ENCODE peak calls at places on chromosome 18, in eight cellular contexts. A, W, Z, P, J, O, I and U are unnamed samples. For H3K4me1 and H3K9me3, the result is how much of the 10 kb centered on the place peaks cover.

GRCh38 chr18:74453011-74453571 is 4.0 kb downstream of the DIPK1C start:
- DNase-seq in A (peak), W (no peak), Z (no peak), P (no peak), J (no peak), O (no peak), I (no peak), U (no peak)

GRCh38 chr18:45321520-45321919 is 293.8 kb upstream of the SLC14A2 start:
- DNase-seq in A (no peak), W (no peak), Z (no peak), P (no peak), J (no peak), O (no peak), I (no peak), U (no peak)

GRCh38 chr18:33720133-33720532 is 142.1 kb downstream of the ASXL3 start:
- DNase-seq in A (no peak), W (no peak), Z (no peak), P (no peak), J (no peak), O (no peak), I (peak), U (no peak)

GRCh38 chr18:58097127-58097906 is 53.3 kb downstream of the NEDD4L start:
- DNase-seq in A (no peak), W (peak), Z (peak), P (no peak), J (peak), O (no peak), I (peak), U (peak)

GRCh38 chr18:37299471-37300304 is 265.9 kb downstream of the CELF4 start:
- DNase-seq in A (no peak), W (peak), Z (peak), P (no peak), J (peak), O (peak), I (peak), U (no peak)

GRCh38 chr18:26532367-26533340 is 15.7 kb downstream of the KCTD1 start:
- DNase-seq in A (no peak), W (no peak), Z (no peak), P (no peak), J (no peak), O (no peak), I (peak), U (no peak)

GRCh38 chr18:59742325-59743111 is 45.3 kb upstream of the CCBE1 start:
- DNase-seq in A (no peak), W (no peak), Z (peak), P (no peak), J (no peak), O (peak), I (peak), U (peak)

GRCh38 chr18:28657836-28658410 is 481.0 kb upstream of the CDH2 start:
- DNase-seq in A (no peak), W (no peak), Z (no peak), P (no peak), J (no peak), O (no peak), I (no peak), U (no peak)

GRCh38 chr18:79507546-79508480 is 112.1 kb downstream of the NFATC1 start:
- DNase-seq in A (no peak), W (peak), Z (peak), P (no peak), J (peak), O (peak), I (peak), U (peak)

GRCh38 chr18:74633652-74634352 is 36.1 kb downstream of the ZNF407 start:
- DNase-seq in A (no peak), W (peak), Z (no peak), P (no peak), J (no peak), O (no peak), I (peak), U (no peak)

GRCh38 chr18:2985628-2986027 is 27.3 kb downstream of the LPIN2 start:
- DNase-seq in A (no peak), W (peak), Z (no peak), P (no peak), J (no peak), O (no peak), I (peak), U (no peak)

GRCh38 chr18:79506191-79507075 is 110.7 kb downstream of the NFATC1 start:
- DNase-seq in A (peak), W (peak), Z (peak), P (no peak), J (peak), O (peak), I (no peak), U (peak)

GRCh38 chr18:79684283-79684631 is 4.7 kb downstream of the CTDP1 start:
- DNase-seq in A (no peak), W (no peak), Z (no peak), P (no peak), J (no peak), O (no peak), I (no peak), U (no peak)

GRCh38 chr18:35415511-35416427 is 38.6 kb upstream of the ZNF396 start:
- DNase-seq in A (no peak), W (no peak), Z (no peak), P (no peak), J (no peak), O (no peak), I (peak), U (no peak)

DNA sequence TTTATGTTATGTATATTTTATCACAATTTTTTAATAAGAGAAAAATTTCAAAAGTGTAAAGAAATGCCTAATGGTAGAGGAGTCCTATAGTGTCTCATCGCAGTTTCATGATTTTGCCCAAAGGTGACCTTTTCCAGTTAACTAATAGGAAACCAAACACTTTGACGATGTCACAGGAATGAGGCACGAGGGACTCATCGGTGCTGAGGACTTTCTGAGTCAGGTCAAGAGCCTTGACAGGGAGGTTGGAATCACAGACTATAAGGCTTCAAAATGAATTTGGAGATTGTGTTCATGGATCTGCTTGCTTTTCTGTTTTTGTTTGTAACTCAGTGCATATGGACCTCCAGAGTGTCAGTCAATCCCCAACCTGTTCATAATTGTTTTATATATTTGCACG is 15.1 kb upstream of the RTTN start:
- DNase-seq in A (no peak), W (no peak), Z (no peak), P (no peak), J (no peak), O (no peak), I (no peak), U (no peak)
- H3K4me3 ChIP-seq in A (no peak), W (no peak), Z (no peak), P (no peak), J (no peak), O (no peak), I (no peak), U (no peak)

GRCh38 chr18:31617029-31617717 is 25.5 kb downstream of the TTR start:
- DNase-seq in A (no peak), W (no peak), Z (no peak), P (no peak), J (no peak), O (no peak), I (no peak), U (no peak)

GRCh38 chr18:31611511-31611910 is 19.8 kb downstream of the TTR start:
- DNase-seq in A (no peak), W (no peak), Z (no peak), P (no peak), J (no peak), O (no peak), I (no peak), U (no peak)

GRCh38 chr18:31616586-31616985 is 24.9 kb downstream of the TTR start:
- DNase-seq in A (no peak), W (no peak), Z (no peak), P (no peak), J (no peak), O (no peak), I (no peak), U (no peak)

GRCh38 chr18:31612124-31612523 is 20.4 kb downstream of the TTR start:
- DNase-seq in A (no peak), W (no peak), Z (no peak), P (no peak), J (no peak), O (no peak), I (no peak), U (no peak)

GRCh38 chr18:31614044-31614443 is 22.4 kb downstream of the TTR start:
- DNase-seq in A (no peak), W (no peak), Z (no peak), P (no peak), J (no peak), O (no peak), I (no peak), U (no peak)
- H3K4me1 ChIP-seq in A (under half), W (under half), Z (under half), P (under half), J (under half), O (under half), I (under half), U (under half)

GRCh38 chr18:13703899-13704298 is 22.5 kb downstream of the FAM210A start:
- DNase-seq in A (peak), W (peak), Z (no peak), P (no peak), J (no peak), O (no peak), I (peak), U (no peak)
- H3K9me3 ChIP-seq in A (under half), W (under half), Z (under half), P (under half), J (under half), O (under half), I (under half), U (under half)

GRCh38 chr18:48137354-48138208 is 207.1 kb upstream of the SMAD2 start:
- DNase-seq in A (no peak), W (no peak), Z (no peak), P (no peak), J (peak), O (no peak), I (no peak), U (peak)
- H3K4me3 ChIP-seq in A (peak), W (no peak), Z (peak), P (peak), J (peak), O (peak), I (no peak), U (peak)